ENCODE peak calls at places on chromosomes 6 and 20, in five cellular contexts. D, A, Y, F and S are unnamed samples.

GRCh38 chr6:170160031-170160627 is 130.7 kb downstream of the DLL1 start:
- DNase-seq in A (peak), F (no peak), Y (no peak), D (no peak), S (no peak)

GRCh38 chr20:34570859-34571306 is 12.4 kb downstream of the MAP1LC3A start:
- DNase-seq in A (no peak), Y (no peak), D (no peak), F (no peak), S (no peak)

GRCh38 chr6:34242252-34243130 is 5.8 kb downstream of the HMGA1 start:
- DNase-seq in Y (no peak), F (no peak), D (no peak), A (no peak), S (no peak)

GRCh38 chr20:20450461-20451027 is 82.6 kb downstream of the INSM1 start:
- DNase-seq in F (no peak), Y (no peak), D (no peak), A (no peak), S (no peak)

GRCh38 chr20:15176929-15177328 is 839.5 kb upstream of the FLRT3 start:
- DNase-seq in F (no peak), D (no peak), Y (no peak), A (no peak), S (no peak)

GRCh38 chr20:34663213-34663943 is 13.5 kb downstream of the PIGU start:
- DNase-seq in A (no peak), Y (no peak), D (no peak), F (no peak), S (no peak)

GRCh38 chr20:60117040-60117439 is 158.8 kb downstream of the CDH26 start:
- DNase-seq in Y (no peak), D (no peak), A (no peak), F (no peak), S (no peak)

GRCh38 chr6:100673641-100674040 is 207.5 kb downstream of the ASCC3 start:
- DNase-seq in F (peak), D (no peak), A (no peak), Y (no peak), S (no peak)

GRCh38 chr20:54049156-54049555 is 21.2 kb downstream of the BCAS1 start:
- DNase-seq in A (no peak), D (no peak), Y (no peak), F (no peak), S (no peak)

GRCh38 chr6:127343753-127344659 is 597 bp upstream of the ECHDC1 start:
- DNase-seq in F (no peak), A (no peak), D (no peak), Y (peak), S (no peak)

GRCh38 chr6:30829639-30830250 is 54.6 kb upstream of the DDR1 start:
- DNase-seq in F (no peak), A (no peak), D (no peak), Y (peak), S (no peak)

GRCh38 chr6:41271901-41272395 is 14.5 kb downstream of the TREM1 start:
- DNase-seq in A (no peak), D (no peak), F (no peak), Y (no peak), S (peak)

GRCh38 chr6:40727272-40727671 is 140.1 kb upstream of the LRFN2 start:
- DNase-seq in Y (no peak), A (no peak), D (no peak), F (no peak), S (no peak)

GRCh38 chr6:111563581-111563980 is 42.1 kb downstream of the TRAF3IP2 start:
- DNase-seq in A (no peak), Y (no peak), D (no peak), F (no peak), S (no peak)

GRCh38 chr6:35725721-35726438 is 11.0 kb upstream of the ARMC12 start:
- DNase-seq in A (no peak), F (no peak), Y (peak), D (no peak), S (no peak)

DNA sequence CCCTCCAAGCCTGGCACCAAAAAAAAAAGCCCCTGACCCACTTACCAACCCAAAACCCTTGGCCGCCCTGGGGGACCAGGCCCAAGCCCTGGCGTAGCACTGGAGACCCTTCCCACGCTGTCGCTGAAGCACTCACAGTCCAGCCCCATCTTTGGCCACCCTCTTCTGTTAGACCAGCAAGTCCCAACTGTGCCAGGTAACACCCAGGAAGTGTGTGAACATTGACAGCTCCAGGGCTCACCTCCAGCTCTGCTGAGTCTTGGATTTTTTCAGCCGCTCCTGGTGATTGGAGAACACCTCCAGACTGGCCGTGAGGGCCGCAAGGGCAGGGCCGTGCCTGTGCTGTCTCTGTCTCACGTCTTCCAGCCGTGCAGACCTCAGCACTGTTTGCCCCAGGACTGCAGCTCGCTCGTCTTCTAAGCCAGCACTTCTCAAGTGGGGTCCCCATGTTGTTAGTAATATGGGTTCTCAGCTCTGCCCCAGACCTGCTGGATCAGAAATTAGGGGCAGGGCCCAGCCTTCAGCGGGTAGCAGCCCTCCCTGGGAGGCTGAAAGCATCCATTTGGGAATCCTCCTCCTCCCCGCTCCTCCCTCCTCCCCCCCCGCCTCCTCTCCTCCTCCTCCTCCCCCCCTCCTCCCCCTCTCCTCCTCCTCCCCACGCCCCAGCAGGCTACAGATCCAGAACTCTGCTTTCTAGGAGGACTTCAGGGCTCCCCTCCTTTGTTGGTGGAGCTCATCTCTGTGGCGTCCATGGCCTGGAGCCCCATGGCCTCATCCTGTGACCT is 18.1 kb downstream of the NPEPL1 start:
- DNase-seq in D (no peak), Y (no peak), F (no peak), A (no peak), S (no peak)
- TF ChIP-seq ZNF274 in D (no peak), Y (no peak), F (no peak), A (no peak), S (no peak)

GRCh38 chr20:62816879-62817873 is at the start of gene COL9A3:
- DNase-seq in Y (peak), F (no peak), D (no peak), A (no peak), S (no peak)

GRCh38 chr20:62815066-62815991 is 1.5 kb upstream of the COL9A3 start:
- DNase-seq in D (no peak), A (no peak), Y (peak), F (no peak), S (peak)

GRCh38 chr20:62817975-62818591 is 1.2 kb downstream of the COL9A3 start:
- DNase-seq in F (no peak), D (no peak), Y (no peak), A (no peak), S (no peak)

GRCh38 chr20:62814709-62815065 is 2.2 kb upstream of the COL9A3 start:
- DNase-seq in D (no peak), A (no peak), F (no peak), Y (no peak), S (no peak)

GRCh38 chr20:62816031-62816878 is 595 bp upstream of the COL9A3 start:
- DNase-seq in D (no peak), A (no peak), F (peak), Y (no peak), S (peak)
- TF ChIP-seq ZNF274 in D (no peak), A (no peak), F (no peak), Y (no peak), S (no peak)

DNA sequence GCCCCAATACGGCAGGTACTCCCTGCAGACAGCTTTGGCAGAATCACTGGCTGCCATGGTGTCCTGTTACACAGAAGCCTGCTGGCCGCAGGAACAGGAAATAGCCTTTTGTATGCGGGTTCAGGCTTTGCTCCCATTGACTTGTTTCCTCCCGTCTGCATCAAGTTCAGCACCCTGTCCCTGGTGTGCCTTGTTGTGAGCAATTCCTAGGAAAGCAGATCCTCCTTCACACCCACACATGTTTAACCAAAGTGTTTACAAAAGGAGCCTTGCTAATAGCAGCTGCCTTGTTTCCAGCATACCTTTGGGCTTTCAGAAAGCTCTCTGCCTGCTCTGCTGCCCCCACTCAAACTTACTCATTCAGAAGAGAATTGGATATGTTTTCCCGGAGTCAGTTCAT is 127.2 kb upstream of the SUPT3H start:
- DNase-seq in A (no peak), Y (no peak), F (peak), D (no peak), S (peak)
- TF ChIP-seq ZNF274 in A (no peak), Y (no peak), F (no peak), D (no peak), S (no peak)

GRCh38 chr6:129500958-129501381 is 209.0 kb downstream of the ARHGAP18 start:
- DNase-seq in F (no peak), D (no peak), A (peak), Y (peak), S (no peak)

GRCh38 chr6:129498556-129498940 is 211.4 kb downstream of the ARHGAP18 start:
- DNase-seq in D (no peak), A (no peak), F (no peak), Y (no peak), S (no peak)

GRCh38 chr6:129499871-129500219 is 210.1 kb downstream of the ARHGAP18 start:
- DNase-seq in D (no peak), Y (no peak), F (no peak), A (no peak), S (no peak)

GRCh38 chr6:129497591-129498555 is 212.1 kb downstream of the ARHGAP18 start:
- DNase-seq in D (no peak), Y (no peak), F (no peak), A (no peak), S (no peak)

DNA sequence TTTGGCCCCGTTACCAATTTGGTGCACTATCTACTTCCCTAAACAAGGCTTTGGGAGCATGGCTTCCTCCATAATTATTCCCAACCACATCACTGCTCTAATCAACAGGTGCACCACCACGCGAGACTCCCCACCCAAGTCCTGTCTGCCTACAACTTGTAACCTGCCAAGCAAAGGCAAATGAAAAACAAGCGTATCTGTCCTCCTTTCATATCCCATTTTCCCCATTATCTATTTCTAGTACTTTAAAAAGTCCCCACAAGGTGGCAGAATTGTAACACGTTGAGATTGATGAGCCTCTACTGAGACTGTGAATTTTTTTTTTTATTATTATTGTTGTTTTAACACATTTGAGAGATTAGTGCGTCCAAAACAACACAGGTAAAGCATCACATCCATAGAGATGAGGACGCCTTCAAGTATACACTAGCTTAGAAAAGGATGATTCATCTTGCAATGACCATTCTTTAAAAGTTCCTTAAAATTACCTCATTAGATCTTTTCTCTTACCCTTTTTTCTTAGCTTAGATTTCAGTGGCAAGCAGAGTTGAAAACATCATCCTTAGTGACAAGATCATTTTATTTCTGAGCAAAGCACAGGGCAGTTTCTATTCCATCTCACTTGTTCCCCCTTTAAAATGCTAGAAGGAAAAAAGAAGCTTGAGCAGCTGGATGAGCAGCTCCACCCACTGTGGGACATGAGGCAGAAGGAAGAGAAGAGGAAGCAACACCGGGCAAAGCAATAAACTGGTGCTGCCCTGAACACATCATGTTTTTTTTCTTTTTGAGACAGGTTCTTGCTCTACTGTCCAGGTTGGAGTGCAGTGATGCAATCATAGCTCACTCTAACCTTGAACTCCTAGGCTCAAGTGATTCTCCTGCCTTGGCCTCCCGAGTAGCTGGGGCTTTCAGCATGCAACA is 210.8 kb downstream of the ARHGAP18 start:
- DNase-seq in D (no peak), F (peak), Y (peak), A (peak), S (no peak)
- TF ChIP-seq ZNF274 in D (no peak), F (no peak), Y (no peak), A (no peak), S (no peak)

GRCh38 chr6:140980265-140980887 is 1152.3 kb upstream of the GJE1 start:
- DNase-seq in Y (no peak), A (no peak), F (no peak), D (no peak), S (no peak)
- TF ChIP-seq ZNF274 in Y (no peak), A (no peak), F (no peak), D (no peak), S (no peak)

GRCh38 chr6:137903933-137904821 is 37.1 kb downstream of the TNFAIP3 start:
- DNase-seq in A (peak), Y (peak), D (no peak), F (no peak), S (no peak)
- TF ChIP-seq ZNF274 in A (no peak), Y (no peak), D (no peak), F (no peak), S (no peak)

GRCh38 chr6:163751032-163751525 is 336.6 kb downstream of the QKI start:
- DNase-seq in Y (no peak), A (no peak), F (no peak), D (no peak), S (no peak)
- TF ChIP-seq ZNF274 in Y (no peak), A (no peak), F (no peak), D (no peak), S (no peak)